ENCODE peak calls at places on chromosomes 12 and 14, in four cellular contexts. One of them, this sample, is unnamed. For H3K36me3, the result is how much of the 10 kb centered on the place peaks cover.

GRCh38 chr12:75000120-75000519 is 209.5 kb downstream of the KCNC2 start:
- DNase-seq in astrocyte: no peak
- DNase-seq in PC-3: no peak
- DNase-seq in GM23248: no peak
- DNase-seq in this sample: no peak

GRCh38 chr12:66647034-66647691 is 31.7 kb downstream of the GRIP1 start:
- DNase-seq in astrocyte: peak
- DNase-seq in PC-3: peak
- DNase-seq in GM23248: peak
- DNase-seq in this sample: no peak

GRCh38 chr14:80955434-80955939 is at the start of gene TSHR:
- DNase-seq in astrocyte: no peak
- DNase-seq in PC-3: no peak
- DNase-seq in GM23248: no peak
- DNase-seq in this sample: no peak

GRCh38 chr14:54366726-54367707 is 29.8 kb upstream of the CDKN3 start:
- DNase-seq in astrocyte: peak
- DNase-seq in PC-3: peak
- DNase-seq in GM23248: peak
- DNase-seq in this sample: peak

GRCh38 chr12:123532808-123533649 is 490 bp downstream of the RILPL1 start:
- DNase-seq in astrocyte: peak
- DNase-seq in PC-3: peak
- DNase-seq in GM23248: peak
- DNase-seq in this sample: no peak

GRCh38 chr12:108832730-108833354 is 24.5 kb downstream of the SSH1 start:
- DNase-seq in astrocyte: peak
- DNase-seq in PC-3: peak
- DNase-seq in GM23248: peak
- DNase-seq in this sample: no peak

GRCh38 chr12:21330682-21331253 is 3.9 kb downstream of the SLCO1A2 start:
- DNase-seq in astrocyte: peak
- DNase-seq in PC-3: peak
- DNase-seq in GM23248: no peak
- DNase-seq in this sample: no peak

GRCh38 chr12:54984602-54985376 is at the start of gene TESPA1:
- DNase-seq in astrocyte: no peak
- DNase-seq in PC-3: no peak
- DNase-seq in GM23248: no peak
- DNase-seq in this sample: peak

GRCh38 chr12:52082988-52083637 is 3.6 kb downstream of the SMIM41 start:
- DNase-seq in astrocyte: peak
- DNase-seq in PC-3: peak
- DNase-seq in GM23248: peak
- DNase-seq in this sample: peak

GRCh38 chr12:25979563-25979962 is 21.1 kb downstream of the RASSF8 start:
- DNase-seq in astrocyte: no peak
- DNase-seq in PC-3: peak
- DNase-seq in GM23248: peak
- DNase-seq in this sample: no peak

GRCh38 chr12:124862768-124863408 is 776 bp downstream of the SCARB1 start:
- DNase-seq in astrocyte: no peak
- DNase-seq in PC-3: peak
- DNase-seq in GM23248: peak
- DNase-seq in this sample: peak

GRCh38 chr12:58346032-58346632 is 404.8 kb downstream of the ATP23 start:
- DNase-seq in astrocyte: peak
- DNase-seq in PC-3: peak
- DNase-seq in GM23248: peak
- DNase-seq in this sample: peak

GRCh38 chr12:68521848-68522502 is 88.7 kb upstream of the RAP1B start:
- DNase-seq in astrocyte: no peak
- DNase-seq in PC-3: no peak
- DNase-seq in GM23248: peak
- DNase-seq in this sample: no peak

GRCh38 chr14:104030958-104031357 is 54.5 kb upstream of the ASPG start:
- DNase-seq in astrocyte: no peak
- DNase-seq in PC-3: no peak
- DNase-seq in GM23248: no peak
- DNase-seq in this sample: no peak

GRCh38 chr12:43104524-43104923 is 447.5 kb downstream of the ADAMTS20 start:
- DNase-seq in astrocyte: peak
- DNase-seq in PC-3: peak
- DNase-seq in GM23248: peak
- DNase-seq in this sample: no peak

GRCh38 chr12:115078988-115079387 is 395.0 kb upstream of the TBX3 start:
- DNase-seq in astrocyte: no peak
- DNase-seq in PC-3: no peak
- DNase-seq in GM23248: no peak
- DNase-seq in this sample: no peak

GRCh38 chr12:79402626-79403025 is 288.1 kb downstream of the PAWR start:
- DNase-seq in astrocyte: peak
- DNase-seq in PC-3: no peak
- DNase-seq in GM23248: peak
- DNase-seq in this sample: no peak

GRCh38 chr12:52004042-52004648 is 2.6 kb upstream of the TAMALIN start:
- DNase-seq in astrocyte: peak
- DNase-seq in PC-3: peak
- DNase-seq in GM23248: peak
- DNase-seq in this sample: no peak

GRCh38 chr14:102209224-102209966 is 69.7 kb downstream of the WDR20 start:
- DNase-seq in astrocyte: no peak
- DNase-seq in PC-3: peak
- DNase-seq in GM23248: peak
- DNase-seq in this sample: no peak

GRCh38 chr12:126762150-126762549 is 1504.8 kb upstream of the TMEM132C start:
- DNase-seq in astrocyte: no peak
- DNase-seq in PC-3: no peak
- DNase-seq in GM23248: no peak
- DNase-seq in this sample: no peak

GRCh38 chr14:53538316-53538851 is 385.3 kb upstream of the DDHD1 start:
- DNase-seq in astrocyte: no peak
- DNase-seq in PC-3: no peak
- DNase-seq in GM23248: no peak
- DNase-seq in this sample: no peak

GRCh38 chr14:60981626-60982455 is 796 bp downstream of the SLC38A6 start:
- DNase-seq in astrocyte: peak
- DNase-seq in PC-3: peak
- DNase-seq in GM23248: peak
- DNase-seq in this sample: no peak

GRCh38 chr14:65664436-65664835 is 251.9 kb downstream of the FUT8 start:
- DNase-seq in astrocyte: no peak
- DNase-seq in PC-3: no peak
- DNase-seq in GM23248: no peak
- DNase-seq in this sample: peak

GRCh38 chr12:10940389-10940788 is 1.3 kb upstream of the TAS2R14 start:
- DNase-seq in astrocyte: peak
- DNase-seq in PC-3: peak
- DNase-seq in GM23248: peak
- DNase-seq in this sample: no peak

GRCh38 chr12:14273911-14274306 is 91.6 kb upstream of the ATF7IP start:
- DNase-seq in astrocyte: peak
- DNase-seq in PC-3: peak
- DNase-seq in GM23248: peak
- DNase-seq in this sample: no peak

GRCh38 chr12:12899530-12900380 is 8.4 kb downstream of the GPRC5A start:
- DNase-seq in astrocyte: peak
- DNase-seq in PC-3: peak
- DNase-seq in GM23248: peak
- DNase-seq in this sample: no peak

GRCh38 chr12:108724054-108724889 is 7.0 kb downstream of the CORO1C start:
- DNase-seq in astrocyte: peak
- DNase-seq in PC-3: peak
- DNase-seq in GM23248: peak
- DNase-seq in this sample: no peak

GRCh38 chr12:103997277-103997900 is 31.7 kb downstream of the TDG start:
- DNase-seq in astrocyte: peak
- DNase-seq in PC-3: no peak
- DNase-seq in GM23248: no peak
- DNase-seq in this sample: no peak

GRCh38 chr14:64792871-64793560 is 86.7 kb downstream of the SPTB start:
- DNase-seq in astrocyte: no peak
- DNase-seq in PC-3: no peak
- DNase-seq in GM23248: no peak
- DNase-seq in this sample: no peak

GRCh38 chr14:81157431-81157830 is 63.3 kb downstream of the GTF2A1 start:
- DNase-seq in astrocyte: peak
- DNase-seq in PC-3: no peak
- DNase-seq in GM23248: peak
- DNase-seq in this sample: no peak

GRCh38 chr14:102390486-102390885 is 27.7 kb downstream of the TECPR2 start:
- DNase-seq in astrocyte: peak
- DNase-seq in PC-3: no peak
- DNase-seq in GM23248: peak
- DNase-seq in this sample: no peak

GRCh38 chr12:9086087-9086486 is 29.6 kb downstream of the A2M start:
- DNase-seq in astrocyte: no peak
- DNase-seq in PC-3: no peak
- DNase-seq in GM23248: no peak
- DNase-seq in this sample: no peak
- H3K36me3 ChIP-seq in astrocyte: under half
- H3K36me3 ChIP-seq in PC-3: under half
- H3K36me3 ChIP-seq in GM23248: under half
- H3K36me3 ChIP-seq in this sample: under half

GRCh38 chr12:112029326-112029725 is 16.1 kb downstream of the ERP29 start:
- DNase-seq in astrocyte: no peak
- DNase-seq in PC-3: no peak
- DNase-seq in GM23248: no peak
- DNase-seq in this sample: no peak

GRCh38 chr12:112032292-112032691 is 19.1 kb downstream of the ERP29 start:
- DNase-seq in astrocyte: no peak
- DNase-seq in PC-3: no peak
- DNase-seq in GM23248: no peak
- DNase-seq in this sample: no peak

GRCh38 chr12:112031472-112031871 is 18.2 kb downstream of the ERP29 start:
- DNase-seq in astrocyte: no peak
- DNase-seq in PC-3: no peak
- DNase-seq in GM23248: no peak
- DNase-seq in this sample: no peak

DNA sequence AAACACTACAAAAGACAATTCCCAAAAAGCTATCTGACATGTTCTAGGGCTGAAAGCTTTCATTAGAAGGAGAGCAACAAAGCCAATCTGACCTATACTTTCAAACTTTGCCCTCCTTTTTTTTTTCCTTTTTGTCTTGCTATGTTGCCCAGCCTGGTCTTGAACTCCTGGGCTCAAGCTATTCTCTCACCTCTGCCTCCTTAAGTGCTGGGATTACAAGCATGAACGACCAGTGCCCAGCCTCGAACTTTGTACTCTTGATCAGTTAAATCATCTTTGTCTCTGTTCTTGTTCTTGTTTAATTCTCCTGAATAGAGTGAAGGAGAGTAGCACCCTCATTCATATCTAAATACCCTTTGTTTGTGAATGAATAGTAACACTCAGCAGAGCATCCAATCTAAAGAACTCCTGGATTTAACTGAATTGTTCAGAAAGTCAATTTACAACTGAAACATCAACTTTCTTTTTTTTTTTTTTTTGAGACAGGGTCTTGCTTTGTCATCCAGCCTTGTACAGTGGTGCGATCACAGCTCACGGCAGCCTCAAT is 22.1 kb downstream of the ERP29 start:
- DNase-seq in astrocyte: no peak
- DNase-seq in PC-3: no peak
- DNase-seq in GM23248: no peak
- DNase-seq in this sample: no peak
- H3K36me3 ChIP-seq in astrocyte: half or more
- H3K36me3 ChIP-seq in PC-3: half or more
- H3K36me3 ChIP-seq in GM23248: half or more
- H3K36me3 ChIP-seq in this sample: under half

GRCh38 chr12:24880732-24881131 is 68.2 kb downstream of the BCAT1 start:
- DNase-seq in astrocyte: peak
- DNase-seq in PC-3: no peak
- DNase-seq in GM23248: no peak
- DNase-seq in this sample: no peak
- H3K36me3 ChIP-seq in astrocyte: under half
- H3K36me3 ChIP-seq in PC-3: under half
- H3K36me3 ChIP-seq in GM23248: under half
- H3K36me3 ChIP-seq in this sample: under half

GRCh38 chr12:32470936-32471335 is 71.6 kb downstream of the FGD4 start:
- DNase-seq in astrocyte: no peak
- DNase-seq in PC-3: no peak
- DNase-seq in GM23248: no peak
- DNase-seq in this sample: no peak
- H3K36me3 ChIP-seq in astrocyte: under half
- H3K36me3 ChIP-seq in PC-3: under half
- H3K36me3 ChIP-seq in GM23248: under half
- H3K36me3 ChIP-seq in this sample: under half

GRCh38 chr12:130556486-130557055 is 159.5 kb downstream of the RIMBP2 start:
- DNase-seq in astrocyte: no peak
- DNase-seq in PC-3: no peak
- DNase-seq in GM23248: no peak
- DNase-seq in this sample: no peak
- H3K36me3 ChIP-seq in astrocyte: under half
- H3K36me3 ChIP-seq in PC-3: under half
- H3K36me3 ChIP-seq in GM23248: under half
- H3K36me3 ChIP-seq in this sample: under half

GRCh38 chr14:38485011-38485410 is 229.1 kb upstream of the CLEC14A start:
- DNase-seq in astrocyte: no peak
- DNase-seq in PC-3: no peak
- DNase-seq in GM23248: no peak
- DNase-seq in this sample: no peak
- H3K36me3 ChIP-seq in astrocyte: under half
- H3K36me3 ChIP-seq in PC-3: under half
- H3K36me3 ChIP-seq in GM23248: under half
- H3K36me3 ChIP-seq in this sample: under half

GRCh38 chr14:105458571-105458970 is 16.1 kb upstream of the CRIP2 start:
- DNase-seq in astrocyte: no peak
- DNase-seq in PC-3: no peak
- DNase-seq in GM23248: no peak
- DNase-seq in this sample: no peak
- H3K36me3 ChIP-seq in astrocyte: under half
- H3K36me3 ChIP-seq in PC-3: under half
- H3K36me3 ChIP-seq in GM23248: under half
- H3K36me3 ChIP-seq in this sample: under half

This sample was measured in MM.1S.